ENCODE peak calls at places on chromosome 18, in six cellular contexts. M, F, G, O, N and Y are unnamed samples.

GRCh38 chr18:23406271-23406787 is 46.8 kb upstream of the RIOK3 start:
- DNase-seq in F (no peak), O (no peak), M (no peak), G (no peak), N (no peak), Y (no peak)

GRCh38 chr18:62529597-62529996 is 6.8 kb downstream of the ZCCHC2 start:
- DNase-seq in G (no peak), N (no peak), M (no peak), O (no peak), F (no peak), Y (no peak)

GRCh38 chr18:61992285-61992684 is 99.5 kb upstream of the RNF152 start:
- DNase-seq in M (no peak), G (no peak), N (no peak), O (no peak), F (no peak), Y (peak; percentile 92)

GRCh38 chr18:24015897-24016631 is 1.5 kb downstream of the TTC39C start:
- DNase-seq in M (peak; percentile 19), O (no peak), F (no peak), G (no peak), N (no peak), Y (no peak)

GRCh38 chr18:74715865-74716712 is 118.4 kb downstream of the ZNF407 start:
- DNase-seq in N (no peak), M (no peak), O (no peak), G (no peak), F (no peak), Y (no peak)

GRCh38 chr18:10041180-10041579 is 127.4 kb downstream of the VAPA start:
- DNase-seq in N (peak; percentile 82), F (peak; percentile 65), M (no peak), O (peak; percentile 76), G (peak; percentile 33), Y (no peak)

GRCh38 chr18:24987933-24988840 is 363.8 kb downstream of the ZNF521 start:
- DNase-seq in G (peak; percentile 20), O (peak; percentile 43), M (no peak), F (peak; percentile 64), N (peak; percentile 49), Y (no peak)

GRCh38 chr18:136433-136832 is 21.9 kb upstream of the USP14 start:
- DNase-seq in N (no peak), M (no peak), G (no peak), O (no peak), F (no peak), Y (no peak)

GRCh38 chr18:74353169-74353775 is 37.6 kb downstream of the C18orf63 start:
- DNase-seq in M (peak; percentile 76), F (no peak), G (peak; percentile 73), O (peak; percentile 38), N (peak; percentile 52), Y (peak; percentile 31)

GRCh38 chr18:55442561-55442960 is 145.4 kb downstream of the TCF4 start:
- DNase-seq in G (no peak), O (no peak), M (no peak), N (no peak), F (no peak), Y (no peak)

GRCh38 chr18:79479114-79479760 is 83.5 kb downstream of the NFATC1 start:
- DNase-seq in G (no peak), O (no peak), M (no peak), N (no peak), F (no peak), Y (no peak)

GRCh38 chr18:48932822-48933510 is 17.8 kb downstream of the SMAD7 start:
- DNase-seq in F (peak; percentile 56), O (no peak), N (no peak), G (no peak), M (no peak), Y (peak; percentile 92)

GRCh38 chr18:45650321-45650720 is 35.0 kb downstream of the SLC14A2 start:
- DNase-seq in G (no peak), O (no peak), F (no peak), N (no peak), M (no peak), Y (no peak)

GRCh38 chr18:28175047-28175929 is 1.6 kb downstream of the CDH2 start:
- DNase-seq in F (peak; percentile 16), N (peak; percentile 13), M (peak; percentile 88), G (peak; percentile 33), O (peak; percentile 42), Y (peak; percentile 64)

DNA sequence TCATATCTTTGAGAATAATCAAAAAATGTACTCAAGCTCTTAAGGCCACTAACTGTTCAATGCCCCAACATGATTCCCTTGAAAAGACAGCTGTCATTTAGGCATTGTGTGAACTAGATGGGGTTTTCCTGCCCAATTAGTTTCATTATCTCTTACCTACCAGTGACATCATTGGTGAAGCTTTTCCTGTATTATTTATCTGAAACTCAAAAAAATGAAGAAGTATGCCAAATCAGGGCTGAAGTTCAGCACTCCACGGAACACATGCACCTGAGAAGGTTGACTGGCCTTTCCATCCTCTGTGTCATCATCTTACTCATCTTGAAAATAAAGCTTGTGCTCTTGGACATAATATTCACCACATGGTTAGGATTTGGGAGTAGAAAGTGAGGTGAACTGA is 126.4 kb downstream of the TXNL1 start:
- DNase-seq in O (no peak), N (no peak), F (no peak), G (no peak), M (no peak), Y (no peak)
- H3K27ac ChIP-seq in O (no peak overlapping the region), N (no peak overlapping the region), F (no peak overlapping the region), G (no peak overlapping the region), M (no peak overlapping the region), Y (no peak overlapping the region)

GRCh38 chr18:68438983-68439382 is 275.9 kb downstream of the TMX3 start:
- DNase-seq in M (peak; percentile 72), F (peak; percentile 12), G (no peak), O (no peak), N (no peak), Y (no peak)

GRCh38 chr18:68436485-68436884 is 278.4 kb downstream of the TMX3 start:
- DNase-seq in O (no peak), M (no peak), G (no peak), F (no peak), N (no peak), Y (no peak)

GRCh38 chr18:68431922-68432198 is 283.0 kb downstream of the TMX3 start:
- DNase-seq in G (no peak), N (no peak), M (no peak), F (no peak), O (no peak), Y (no peak)

GRCh38 chr18:68438536-68438935 is 276.4 kb downstream of the TMX3 start:
- DNase-seq in M (no peak), N (no peak), F (no peak), O (no peak), G (no peak), Y (no peak)

DNA sequence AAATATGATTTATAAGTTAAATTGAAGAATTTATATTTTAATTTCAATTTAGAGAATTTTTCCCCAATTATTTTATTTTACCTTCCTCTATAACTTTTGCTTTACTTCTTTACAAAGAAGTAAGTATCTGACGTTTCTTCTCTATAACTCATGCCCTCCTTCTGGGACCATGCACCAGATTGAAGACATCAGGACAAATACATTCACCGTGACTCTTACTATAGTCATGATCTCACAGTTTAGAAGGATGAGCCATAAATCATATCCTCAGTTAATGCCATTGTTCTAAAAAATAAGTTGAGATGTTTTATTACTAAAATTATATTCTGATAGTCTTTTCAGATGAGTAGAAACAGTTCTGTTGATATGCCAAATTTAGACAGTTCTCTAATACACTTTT is 279.3 kb downstream of the TMX3 start:
- DNase-seq in N (no peak), F (no peak), O (no peak), M (no peak), G (no peak), Y (no peak)
- H3K36me3 ChIP-seq in N (no peaks in the 10 kb centered on the region), F (no peaks in the 10 kb centered on the region), O (no peaks in the 10 kb centered on the region), M (no peaks in the 10 kb centered on the region), G (no peaks in the 10 kb centered on the region), Y (no peaks in the 10 kb centered on the region)

GRCh38 chr18:35707247-35707646 is 125.7 kb downstream of the GALNT1 start:
- DNase-seq in G (no peak), M (no peak), F (no peak), N (no peak), O (no peak), Y (no peak)
- H3K27ac ChIP-seq in G (no peak overlapping the region), M (no peak overlapping the region), F (no peak overlapping the region), N (no peak overlapping the region), O (no peak overlapping the region), Y (no peak overlapping the region)

GRCh38 chr18:76962851-76963250 is 140.5 kb downstream of the ZNF236 start:
- DNase-seq in F (no peak), O (no peak), G (no peak), M (no peak), N (no peak), Y (no peak)
- H3K36me3 ChIP-seq in F (peaks cover 35% of the 10 kb centered on the region), O (peaks cover 43% of the 10 kb centered on the region), G (peaks cover 17% of the 10 kb centered on the region), M (peaks cover 9% of the 10 kb centered on the region), N (no peaks in the 10 kb centered on the region), Y (peaks cover 23% of the 10 kb centered on the region)

GRCh38 chr18:58868440-58868839 is 3.8 kb downstream of the ZNF532 start:
- DNase-seq in N (no peak), M (no peak), F (no peak), G (no peak), O (no peak), Y (no peak)
- H3K27ac ChIP-seq in N (no peak overlapping the region), M (no peak overlapping the region), F (no peak overlapping the region), G (no peak overlapping the region), O (no peak overlapping the region), Y (no peak overlapping the region)